ENCODE peak calls at places on chromosomes 12 and 14, in eight cellular contexts. One of them, this sample, is unnamed.

GRCh38 chr14:96167224-96168148 is 37.2 kb upstream of the BDKRB2 start:
- DNase-seq in A549: peak; percentile 85
- DNase-seq in GM12878: no peak
- DNase-seq in HCT116: no peak
- DNase-seq in SK-N-SH: no peak
- DNase-seq in HepG2: no peak
- DNase-seq in K562: no peak
- DNase-seq in H1: no peak
- DNase-seq in this sample: no peak

GRCh38 chr14:75254901-75255300 is 23.7 kb upstream of the FOS start:
- DNase-seq in A549: no peak
- DNase-seq in GM12878: no peak
- DNase-seq in HCT116: no peak
- DNase-seq in SK-N-SH: no peak
- DNase-seq in HepG2: no peak
- DNase-seq in K562: no peak
- DNase-seq in H1: no peak
- DNase-seq in this sample: no peak

GRCh38 chr14:100211893-100212292 is 27.1 kb upstream of the YY1 start:
- DNase-seq in A549: no peak
- DNase-seq in GM12878: no peak
- DNase-seq in HCT116: no peak
- DNase-seq in SK-N-SH: no peak
- DNase-seq in HepG2: no peak
- DNase-seq in K562: no peak
- DNase-seq in H1: no peak
- DNase-seq in this sample: no peak

GRCh38 chr14:63383776-63384367 is 65.1 kb upstream of the GPHB5 start:
- DNase-seq in A549: no peak
- DNase-seq in GM12878: peak; percentile 17
- DNase-seq in HCT116: no peak
- DNase-seq in SK-N-SH: no peak
- DNase-seq in HepG2: no peak
- DNase-seq in K562: no peak
- DNase-seq in H1: no peak
- DNase-seq in this sample: peak; percentile 77

GRCh38 chr12:13000935-13001724 is 1.1 kb upstream of the HEBP1 start:
- DNase-seq in A549: peak; percentile 86
- DNase-seq in GM12878: no peak
- DNase-seq in HCT116: peak; percentile 18
- DNase-seq in SK-N-SH: peak; percentile 93
- DNase-seq in HepG2: peak; percentile 23
- DNase-seq in K562: peak; percentile 45
- DNase-seq in H1: peak; percentile 71
- DNase-seq in this sample: peak; percentile 74

GRCh38 chr12:3480744-3481143 is 10.3 kb upstream of the PRMT8 start:
- DNase-seq in A549: no peak
- DNase-seq in GM12878: no peak
- DNase-seq in HCT116: no peak
- DNase-seq in SK-N-SH: no peak
- DNase-seq in HepG2: no peak
- DNase-seq in K562: no peak
- DNase-seq in H1: no peak
- DNase-seq in this sample: no peak

GRCh38 chr12:95789126-95790024 is 1.2 kb downstream of the NTN4 start:
- DNase-seq in A549: peak; percentile 50
- DNase-seq in GM12878: no peak
- DNase-seq in HCT116: no peak
- DNase-seq in SK-N-SH: peak; percentile 54
- DNase-seq in HepG2: no peak
- DNase-seq in K562: no peak
- DNase-seq in H1: no peak
- DNase-seq in this sample: no peak

GRCh38 chr12:55737581-55738112 is 5.3 kb upstream of the GDF11 start:
- DNase-seq in A549: no peak
- DNase-seq in GM12878: no peak
- DNase-seq in HCT116: no peak
- DNase-seq in SK-N-SH: peak; percentile 37
- DNase-seq in HepG2: no peak
- DNase-seq in K562: no peak
- DNase-seq in H1: no peak
- DNase-seq in this sample: no peak

GRCh38 chr14:54278087-54278486 is 118.7 kb upstream of the CDKN3 start:
- DNase-seq in A549: no peak
- DNase-seq in GM12878: no peak
- DNase-seq in HCT116: no peak
- DNase-seq in SK-N-SH: no peak
- DNase-seq in HepG2: no peak
- DNase-seq in K562: peak; percentile 6
- DNase-seq in H1: no peak
- DNase-seq in this sample: no peak

GRCh38 chr12:113236539-113237354 is 15.5 kb downstream of the TPCN1 start:
- DNase-seq in A549: no peak
- DNase-seq in GM12878: no peak
- DNase-seq in HCT116: no peak
- DNase-seq in SK-N-SH: no peak
- DNase-seq in HepG2: no peak
- DNase-seq in K562: no peak
- DNase-seq in H1: no peak
- DNase-seq in this sample: no peak

GRCh38 chr14:92726135-92726932 is 22.1 kb downstream of the LGMN start:
- DNase-seq in A549: peak; percentile 87
- DNase-seq in GM12878: no peak
- DNase-seq in HCT116: peak; percentile 39
- DNase-seq in SK-N-SH: no peak
- DNase-seq in HepG2: no peak
- DNase-seq in K562: peak; percentile 47
- DNase-seq in H1: no peak
- DNase-seq in this sample: peak; percentile 62

GRCh38 chr12:116556356-116556952 is 2.7 kb upstream of the MAP1LC3B2 start:
- DNase-seq in A549: no peak
- DNase-seq in GM12878: no peak
- DNase-seq in HCT116: no peak
- DNase-seq in SK-N-SH: no peak
- DNase-seq in HepG2: no peak
- DNase-seq in K562: no peak
- DNase-seq in H1: no peak
- DNase-seq in this sample: no peak

GRCh38 chr14:80587096-80587724 is 354.3 kb downstream of the CEP128 start:
- DNase-seq in A549: no peak
- DNase-seq in GM12878: peak; percentile 89
- DNase-seq in HCT116: peak; percentile 21
- DNase-seq in SK-N-SH: no peak
- DNase-seq in HepG2: peak; percentile 30
- DNase-seq in K562: no peak
- DNase-seq in H1: no peak
- DNase-seq in this sample: peak; percentile 31

GRCh38 chr12:96094201-96094600 is 58.8 kb upstream of the LTA4H start:
- DNase-seq in A549: no peak
- DNase-seq in GM12878: no peak
- DNase-seq in HCT116: peak; percentile 42
- DNase-seq in SK-N-SH: no peak
- DNase-seq in HepG2: no peak
- DNase-seq in K562: no peak
- DNase-seq in H1: no peak
- DNase-seq in this sample: peak; percentile 71

GRCh38 chr12:20624718-20625117 is 70.4 kb upstream of the SLCO1C1 start:
- DNase-seq in A549: no peak
- DNase-seq in GM12878: no peak
- DNase-seq in HCT116: peak; percentile 40
- DNase-seq in SK-N-SH: peak; percentile 19
- DNase-seq in HepG2: peak; percentile 56
- DNase-seq in K562: no peak
- DNase-seq in H1: no peak
- DNase-seq in this sample: no peak

GRCh38 chr12:66409195-66409871 is 107.0 kb downstream of the HELB start:
- DNase-seq in A549: no peak
- DNase-seq in GM12878: no peak
- DNase-seq in HCT116: peak; percentile 57
- DNase-seq in SK-N-SH: peak; percentile 24
- DNase-seq in HepG2: peak; percentile 34
- DNase-seq in K562: no peak
- DNase-seq in H1: peak; percentile 58
- DNase-seq in this sample: peak; percentile 89

GRCh38 chr14:50812856-50813543 is 18.0 kb downstream of the NIN start:
- DNase-seq in A549: no peak
- DNase-seq in GM12878: no peak
- DNase-seq in HCT116: no peak
- DNase-seq in SK-N-SH: no peak
- DNase-seq in HepG2: no peak
- DNase-seq in K562: no peak
- DNase-seq in H1: no peak
- DNase-seq in this sample: peak; percentile 46

GRCh38 chr12:100706029-100706428 is 88.5 kb upstream of the ANO4 start:
- DNase-seq in A549: no peak
- DNase-seq in GM12878: no peak
- DNase-seq in HCT116: peak; percentile 21
- DNase-seq in SK-N-SH: no peak
- DNase-seq in HepG2: no peak
- DNase-seq in K562: no peak
- DNase-seq in H1: no peak
- DNase-seq in this sample: no peak

GRCh38 chr12:56634242-56634836 is 4.2 kb upstream of the BAZ2A start:
- DNase-seq in A549: peak; percentile 59
- DNase-seq in GM12878: no peak
- DNase-seq in HCT116: peak; percentile 45
- DNase-seq in SK-N-SH: peak; percentile 45
- DNase-seq in HepG2: peak; percentile 70
- DNase-seq in K562: peak; percentile 73
- DNase-seq in H1: peak; percentile 86
- DNase-seq in this sample: peak; percentile 45

GRCh38 chr12:110304061-110304551 is 23.1 kb downstream of the ATP2A2 start:
- DNase-seq in A549: no peak
- DNase-seq in GM12878: no peak
- DNase-seq in HCT116: no peak
- DNase-seq in SK-N-SH: no peak
- DNase-seq in HepG2: no peak
- DNase-seq in K562: no peak
- DNase-seq in H1: no peak
- DNase-seq in this sample: no peak

GRCh38 chr14:105473677-105474477 is 744 bp upstream of the CRIP2 start:
- DNase-seq in A549: peak; percentile 89
- DNase-seq in GM12878: no peak
- DNase-seq in HCT116: peak; percentile 66
- DNase-seq in SK-N-SH: peak; percentile 85
- DNase-seq in HepG2: peak; percentile 77
- DNase-seq in K562: peak; percentile 85
- DNase-seq in H1: peak; percentile 96
- DNase-seq in this sample: peak; percentile 70
- TF ChIP-seq MAX in A549: peak; percentile 43
- TF ChIP-seq MAX in GM12878: no peak
- TF ChIP-seq MAX in HCT116: no peak
- TF ChIP-seq MAX in SK-N-SH: no peak
- TF ChIP-seq MAX in HepG2: no peak
- TF ChIP-seq MAX in K562: peak; percentile 16
- TF ChIP-seq MAX in H1: no peak
- TF ChIP-seq MAX in this sample: no peak

GRCh38 chr12:49973361-49973830 is 649 bp downstream of the AQP6 start:
- DNase-seq in A549: no peak
- DNase-seq in GM12878: no peak
- DNase-seq in HCT116: no peak
- DNase-seq in SK-N-SH: no peak
- DNase-seq in HepG2: no peak
- DNase-seq in K562: no peak
- DNase-seq in H1: no peak
- DNase-seq in this sample: no peak

GRCh38 chr12:49975370-49975761 is 2.6 kb downstream of the AQP6 start:
- DNase-seq in A549: no peak
- DNase-seq in GM12878: no peak
- DNase-seq in HCT116: no peak
- DNase-seq in SK-N-SH: peak; percentile 7
- DNase-seq in HepG2: no peak
- DNase-seq in K562: no peak
- DNase-seq in H1: peak; percentile 59
- DNase-seq in this sample: no peak

GRCh38 chr12:49976547-49976946 is 3.8 kb downstream of the AQP6 start:
- DNase-seq in A549: no peak
- DNase-seq in GM12878: no peak
- DNase-seq in HCT116: no peak
- DNase-seq in SK-N-SH: no peak
- DNase-seq in HepG2: no peak
- DNase-seq in K562: no peak
- DNase-seq in H1: no peak
- DNase-seq in this sample: no peak

GRCh38 chr12:49974231-49974675 is 1.5 kb downstream of the AQP6 start:
- DNase-seq in A549: no peak
- DNase-seq in GM12878: no peak
- DNase-seq in HCT116: no peak
- DNase-seq in SK-N-SH: peak; percentile 88
- DNase-seq in HepG2: peak; percentile 58
- DNase-seq in K562: peak; percentile 69
- DNase-seq in H1: peak; percentile 54
- DNase-seq in this sample: peak; percentile 48

DNA sequence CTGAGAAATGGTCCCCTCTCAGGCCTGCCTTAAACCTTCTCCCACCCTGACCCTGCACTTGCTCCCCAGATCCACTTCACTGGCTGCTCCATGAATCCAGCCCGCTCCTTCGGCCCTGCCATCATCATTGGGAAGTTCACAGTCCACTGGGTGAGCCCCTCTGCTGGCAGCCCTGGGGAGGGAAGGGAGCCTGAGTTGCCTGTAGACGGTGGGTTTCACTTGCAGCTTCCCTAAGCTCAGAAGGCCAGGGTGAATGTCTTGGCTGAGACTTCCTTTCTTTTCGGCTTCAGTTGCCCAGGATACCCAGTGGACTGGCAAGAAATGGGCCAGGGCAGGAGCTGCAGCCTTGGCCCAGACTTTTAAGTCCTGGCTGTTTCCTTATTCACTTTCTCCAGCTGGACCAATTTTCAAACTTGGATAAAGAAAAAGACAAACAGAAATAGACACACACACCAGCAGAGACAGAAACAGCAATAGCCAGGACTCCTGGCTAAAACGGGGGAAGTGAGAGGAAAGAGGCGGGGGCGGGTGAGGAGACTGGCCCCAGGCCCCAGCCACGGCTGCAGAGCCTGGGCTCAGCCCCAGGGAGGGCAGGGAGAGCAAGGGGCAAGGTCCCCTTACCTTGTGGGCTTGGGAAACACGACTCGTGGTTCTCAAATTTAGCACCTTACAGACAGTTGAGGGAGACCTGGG is 2.1 kb downstream of the AQP6 start:
- DNase-seq in A549: no peak
- DNase-seq in GM12878: no peak
- DNase-seq in HCT116: no peak
- DNase-seq in SK-N-SH: no peak
- DNase-seq in HepG2: no peak
- DNase-seq in K562: no peak
- DNase-seq in H1: no peak
- DNase-seq in this sample: no peak
- H3K4me3 ChIP-seq in A549: no peak overlapping the region
- H3K4me3 ChIP-seq in GM12878: no peak overlapping the region
- H3K4me3 ChIP-seq in HCT116: no peak overlapping the region
- H3K4me3 ChIP-seq in SK-N-SH: no peak overlapping the region
- H3K4me3 ChIP-seq in HepG2: peak overlapping the region; percentile 63
- H3K4me3 ChIP-seq in K562: no peak overlapping the region
- H3K4me3 ChIP-seq in H1: no peak overlapping the region
- H3K4me3 ChIP-seq in this sample: no peak overlapping the region

GRCh38 chr12:121365416-121366062 is 13.3 kb upstream of the ANAPC5 start:
- DNase-seq in A549: no peak
- DNase-seq in GM12878: no peak
- DNase-seq in HCT116: no peak
- DNase-seq in SK-N-SH: peak; percentile 16
- DNase-seq in HepG2: no peak
- DNase-seq in K562: no peak
- DNase-seq in H1: no peak
- DNase-seq in this sample: no peak
- TF ChIP-seq MAX in A549: no peak
- TF ChIP-seq MAX in GM12878: no peak
- TF ChIP-seq MAX in HCT116: no peak
- TF ChIP-seq MAX in SK-N-SH: no peak
- TF ChIP-seq MAX in HepG2: no peak
- TF ChIP-seq MAX in K562: no peak
- TF ChIP-seq MAX in H1: no peak
- TF ChIP-seq MAX in this sample: no peak

GRCh38 chr14:61609143-61609851 is 86.0 kb upstream of the HIF1A start:
- DNase-seq in A549: no peak
- DNase-seq in GM12878: no peak
- DNase-seq in HCT116: no peak
- DNase-seq in SK-N-SH: peak; percentile 50
- DNase-seq in HepG2: peak; percentile 63
- DNase-seq in K562: no peak
- DNase-seq in H1: no peak
- DNase-seq in this sample: no peak
- H3K4me3 ChIP-seq in A549: no peak overlapping the region
- H3K4me3 ChIP-seq in GM12878: no peak overlapping the region
- H3K4me3 ChIP-seq in HCT116: no peak overlapping the region
- H3K4me3 ChIP-seq in SK-N-SH: no peak overlapping the region
- H3K4me3 ChIP-seq in HepG2: peak overlapping the region; percentile 59
- H3K4me3 ChIP-seq in K562: no peak overlapping the region
- H3K4me3 ChIP-seq in H1: no peak overlapping the region
- H3K4me3 ChIP-seq in this sample: no peak overlapping the region